ENCODE peak calls at places on chromosomes 5 and 9, in ten cellular contexts. T, L, V, S, U, Q, K, G, Z and W are unnamed samples.
A peak's percentile ranks its signal among the peaks of the same experiment; 100 is the strongest.

GRCh38 chr9:7212101-7212500 is 454.3 kb downstream of the KDM4C start:
- DNase-seq in G (no peak), V (no peak), Z (peak; percentile 7), S (no peak), L (no peak), T (no peak), K (no peak), U (no peak), Q (no peak), W (no peak)

GRCh38 chr5:171667341-171668096 is 118.1 kb upstream of the SMIM23 start:
- DNase-seq in G (peak; percentile 71), Q (peak; percentile 31), L (no peak), Z (peak; percentile 87), T (peak; percentile 91), S (no peak), V (no peak), U (peak; percentile 28), K (peak; percentile 60), W (peak; percentile 77)

GRCh38 chr9:129175825-129176633 is 2.0 kb downstream of the IER5L start:
- DNase-seq in S (peak; percentile 78), G (peak; percentile 91), Q (no peak), Z (peak; percentile 92), V (peak; percentile 90), L (peak; percentile 95), K (peak; percentile 84), T (peak; percentile 90), U (peak; percentile 85), W (peak; percentile 95)

GRCh38 chr9:108103294-108103693 is 613.7 kb upstream of the KLF4 start:
- DNase-seq in U (no peak), Q (no peak), S (no peak), T (no peak), G (peak; percentile 48), L (no peak), K (no peak), V (no peak), Z (no peak), W (no peak)

GRCh38 chr5:133891390-133891789 is 77.0 kb downstream of the C5orf15 start:
- DNase-seq in L (no peak), K (no peak), T (no peak), Z (no peak), V (no peak), G (no peak), S (no peak), Q (no peak), U (no peak), W (no peak)

GRCh38 chr5:84362061-84362720 is 22.5 kb downstream of the EDIL3 start:
- DNase-seq in S (no peak), V (no peak), U (no peak), L (no peak), Q (no peak), G (no peak), Z (peak; percentile 53), K (no peak), T (no peak), W (peak; percentile 25)

GRCh38 chr5:178770621-178771020 is 40.2 kb upstream of the ZNF354A start:
- DNase-seq in K (no peak), U (no peak), Q (no peak), Z (no peak), L (peak; percentile 10), G (no peak), T (no peak), V (no peak), S (no peak), W (no peak)

GRCh38 chr9:545480-545879 is 296.0 kb upstream of the DMRT1 start:
- DNase-seq in V (no peak), K (peak; percentile 42), Z (no peak), G (no peak), T (no peak), U (peak; percentile 40), L (peak; percentile 73), S (peak; percentile 79), Q (peak; percentile 68), W (peak; percentile 61)

GRCh38 chr9:73869261-73869660 is 627.9 kb upstream of the RORB start:
- DNase-seq in Z (peak; percentile 91), Q (no peak), K (no peak), S (no peak), G (no peak), V (peak; percentile 27), U (no peak), L (no peak), T (no peak), W (peak; percentile 78)

GRCh38 chr5:155522540-155522939 is 509.0 kb downstream of the KIF4B start:
- DNase-seq in Z (no peak), K (no peak), S (no peak), V (no peak), L (no peak), T (no peak), G (no peak), Q (no peak), U (no peak), W (no peak)

GRCh38 chr5:98906756-98907355 is 22.0 kb downstream of the CHD1 start:
- DNase-seq in S (no peak), U (no peak), K (no peak), G (no peak), L (no peak), T (no peak), V (no peak), Q (no peak), Z (no peak), W (no peak)

DNA sequence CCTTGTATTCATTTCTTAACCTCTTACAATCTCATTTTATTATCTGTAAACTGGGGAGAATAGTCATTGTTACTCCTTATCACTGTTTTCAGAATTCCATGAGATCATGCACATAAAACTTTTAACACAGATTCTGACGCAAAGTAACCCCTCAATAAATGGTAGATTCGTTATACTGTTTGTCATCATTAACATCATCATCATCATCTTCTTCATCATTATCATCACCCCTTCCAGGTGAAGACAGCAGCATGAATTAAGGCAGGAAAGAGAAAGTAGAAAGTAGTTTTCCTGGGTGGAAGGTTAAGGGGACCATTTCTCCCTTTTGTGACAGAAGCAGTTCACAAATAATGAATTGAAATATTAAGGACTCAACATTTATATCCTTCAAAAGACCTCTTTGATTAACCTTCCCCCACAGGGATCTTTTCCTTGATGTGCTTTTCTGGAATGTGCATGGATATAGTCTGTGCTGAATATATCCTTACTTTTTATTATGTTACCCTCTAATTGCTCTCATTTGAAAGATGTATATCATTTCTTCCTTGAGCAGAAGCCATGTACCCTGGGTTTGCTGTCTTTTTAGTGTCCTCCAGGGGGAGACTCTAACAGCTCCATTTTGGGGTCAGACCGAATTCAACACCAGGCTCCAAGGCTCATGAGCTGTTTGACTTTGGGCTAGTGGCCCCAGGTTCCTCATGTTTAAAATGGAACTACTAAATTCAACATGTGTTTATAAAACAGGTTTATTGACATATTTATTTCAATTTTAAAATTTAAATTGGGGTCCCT is 1029.9 kb upstream of the WWC1 start:
- DNase-seq in T (peak; percentile 74), U (no peak), Z (peak; percentile 7), S (peak; percentile 3), L (no peak), Q (no peak), K (no peak), V (no peak), G (no peak), W (peak; percentile 9)
- TF ChIP-seq CTCF in T (peak; percentile 78), U (no peak), Z (peak; percentile 47), S (peak; percentile 28), L (no peak), Q (no peak), K (no peak), V (no peak), G (peak; percentile 49), W (peak; percentile 45)

GRCh38 chr9:137168575-137168906 is 1.3 kb downstream of the LRRC26 start:
- DNase-seq in U (no peak), S (no peak), K (no peak), Z (no peak), Q (no peak), G (no peak), V (no peak), L (no peak), T (peak; percentile 23), W (no peak)
- H3K4me3 ChIP-seq in U (peak overlapping the region; percentile 41), S (no peak overlapping the region), K (peak overlapping the region; percentile 64), Z (no peak overlapping the region), Q (peak overlapping the region; percentile 60), G (no peak overlapping the region), V (peak overlapping the region; percentile 42), L (peak overlapping the region; percentile 46), T (peak overlapping the region; percentile 55), W (no peak overlapping the region)

GRCh38 chr9:80285325-80285724 is 713.6 kb downstream of the TLE4 start:
- DNase-seq in V (no peak), Z (peak; percentile 71), L (no peak), K (no peak), U (peak; percentile 7), G (no peak), Q (no peak), T (peak; percentile 67), S (no peak), W (peak; percentile 3)
- TF ChIP-seq CTCF in V (no peak), Z (peak; percentile 70), L (no peak), K (peak; percentile 31), U (no peak), G (no peak), Q (no peak), T (peak; percentile 74), S (no peak), W (peak; percentile 2)

DNA sequence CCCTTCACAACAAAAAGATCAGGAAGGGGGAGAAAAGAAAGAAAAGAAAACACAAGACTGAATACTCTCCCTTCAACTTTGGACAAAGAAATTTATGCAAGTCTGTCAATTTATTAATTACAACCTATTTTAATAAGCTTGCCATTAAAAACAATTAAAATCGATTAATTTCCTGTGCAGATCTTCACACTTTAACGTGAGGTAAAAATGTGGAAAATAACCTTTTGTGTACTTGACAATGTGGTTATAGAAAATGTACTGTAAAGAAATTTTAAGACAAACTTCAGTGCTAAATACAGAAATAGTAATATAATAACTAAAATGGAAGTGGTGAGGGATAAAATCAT is 2.7 kb upstream of the MLLT3 start:
- DNase-seq in V (no peak), K (no peak), S (no peak), G (no peak), Q (no peak), T (no peak), L (no peak), U (no peak), Z (no peak), W (no peak)
- H3K4me3 ChIP-seq in V (peak overlapping the region; percentile 89), K (peak overlapping the region; percentile 95), S (no peak overlapping the region), G (no peak overlapping the region), Q (peak overlapping the region; percentile 93), T (no peak overlapping the region), L (peak overlapping the region; percentile 93), U (peak overlapping the region; percentile 85), Z (no peak overlapping the region), W (peak overlapping the region; percentile 66)

GRCh38 chr5:4640793-4641192 is 499.3 kb upstream of the ADAMTS16 start:
- DNase-seq in K (no peak), V (no peak), T (peak; percentile 70), L (no peak), Q (no peak), S (no peak), Z (peak; percentile 10), U (no peak), G (peak; percentile 9), W (peak; percentile 3)
- TF ChIP-seq CTCF in K (no peak), V (no peak), T (peak; percentile 70), L (no peak), Q (no peak), S (no peak), Z (peak; percentile 35), U (no peak), G (peak; percentile 27), W (no peak)

GRCh38 chr5:59597690-59598546 is 295.6 kb downstream of the PDE4D start:
- DNase-seq in Q (no peak), T (no peak), V (no peak), G (no peak), U (no peak), Z (no peak), K (no peak), S (no peak), L (no peak), W (no peak)
- H3K4me3 ChIP-seq in Q (peak overlapping the region; percentile 56), T (no peak overlapping the region), V (peak overlapping the region; percentile 28), G (peak overlapping the region; percentile 39), U (peak overlapping the region; percentile 34), Z (peak overlapping the region; percentile 45), K (peak overlapping the region; percentile 41), S (no peak overlapping the region), L (peak overlapping the region; percentile 44), W (peak overlapping the region; percentile 43)

GRCh38 chr5:33824516-33825195 is 67.1 kb downstream of the ADAMTS12 start:
- DNase-seq in G (peak; percentile 98), S (peak; percentile 24), V (no peak), Z (peak; percentile 94), L (no peak), Q (no peak), U (no peak), K (no peak), T (no peak), W (peak; percentile 76)
- TF ChIP-seq CTCF in G (no peak), S (no peak), V (no peak), Z (no peak), L (no peak), Q (no peak), U (no peak), K (no peak), T (no peak), W (no peak)